ENCODE peak calls at places on chromosomes 1 and 21, in ten cellular contexts. K, U, P, Z, W, I, V, S, C and Q are unnamed samples.
A peak's percentile ranks its signal among the peaks of the same experiment; 100 is the strongest.

GRCh38 chr1:12069616-12070244 is 6.6 kb downstream of the TNFRSF8 start:
- DNase-seq in W (no peak), C (no peak), K (no peak), V (no peak), P (no peak), Z (no peak), U (no peak), S (no peak), I (no peak), Q (no peak)

GRCh38 chr21:35593000-35593502 is 467.3 kb downstream of the SETD4 start:
- DNase-seq in P (no peak), S (peak; percentile 77), C (peak; percentile 60), U (peak; percentile 66), Z (no peak), I (no peak), K (peak; percentile 72), V (no peak), W (no peak), Q (no peak)

GRCh38 chr1:234544094-234544579 is 65.2 kb upstream of the TARBP1 start:
- DNase-seq in I (peak; percentile 48), Z (no peak), U (peak; percentile 99), C (peak; percentile 96), K (peak; percentile 99), S (peak; percentile 95), P (peak; percentile 82), V (peak; percentile 85), W (peak; percentile 95), Q (peak; percentile 95)

GRCh38 chr1:228037401-228038386 is 30.9 kb downstream of the WNT3A start:
- DNase-seq in P (no peak), W (peak; percentile 57), S (no peak), U (peak; percentile 40), K (peak; percentile 9), Z (peak; percentile 60), V (no peak), C (peak; percentile 40), I (no peak), Q (no peak)

GRCh38 chr1:119909890-119910596 is 13.7 kb upstream of the ADAM30 start:
- DNase-seq in S (no peak), U (no peak), P (no peak), I (no peak), C (no peak), W (no peak), K (no peak), V (no peak), Z (no peak), Q (no peak)

GRCh38 chr1:244053831-244054230 is 2.7 kb downstream of the ZBTB18 start:
- DNase-seq in K (no peak), Z (no peak), V (no peak), I (no peak), C (no peak), S (no peak), U (no peak), P (no peak), W (no peak), Q (no peak)

GRCh38 chr1:243294723-243295121 is 38.9 kb downstream of the SDCCAG8 start:
- DNase-seq in Z (no peak), S (peak; percentile 63), V (no peak), K (peak; percentile 85), I (no peak), U (peak; percentile 89), W (no peak), P (no peak), C (peak; percentile 88), Q (no peak)

GRCh38 chr1:27203946-27204345 is 30.5 kb upstream of the WDTC1 start:
- DNase-seq in W (no peak), K (peak; percentile 25), U (peak; percentile 7), V (no peak), C (peak; percentile 47), Z (no peak), I (no peak), P (no peak), S (no peak), Q (no peak)

GRCh38 chr1:222387020-222387816 is 160.7 kb downstream of the HHIPL2 start:
- DNase-seq in C (no peak), K (no peak), V (no peak), W (no peak), Z (no peak), I (no peak), U (no peak), S (no peak), P (no peak), Q (no peak)

GRCh38 chr21:27326293-27326692 is 359.4 kb upstream of the ADAMTS5 start:
- DNase-seq in Z (no peak), K (no peak), W (no peak), U (no peak), S (no peak), C (no peak), I (no peak), V (no peak), P (no peak), Q (no peak)

GRCh38 chr1:209844695-209845404 is 17.1 kb downstream of the UTP25 start:
- DNase-seq in V (no peak), S (no peak), W (no peak), C (peak; percentile 42), U (no peak), K (peak; percentile 21), I (no peak), P (no peak), Z (no peak), Q (no peak)

GRCh38 chr1:24157921-24158481 is 15.1 kb upstream of the IL22RA1 start:
- DNase-seq in K (peak; percentile 6), Z (no peak), W (no peak), C (no peak), S (no peak), V (no peak), I (no peak), U (peak; percentile 23), P (no peak), Q (no peak)

GRCh38 chr1:24156542-24157260 is 13.8 kb upstream of the IL22RA1 start:
- DNase-seq in C (no peak), I (no peak), W (no peak), P (no peak), S (no peak), Z (no peak), K (no peak), V (no peak), U (no peak), Q (no peak)

GRCh38 chr1:24152631-24153494 is 9.9 kb upstream of the IL22RA1 start:
- DNase-seq in I (no peak), K (no peak), C (no peak), V (no peak), P (no peak), Z (no peak), U (no peak), S (no peak), W (no peak), Q (no peak)

GRCh38 chr1:24154215-24154614 is 11.3 kb upstream of the IL22RA1 start:
- DNase-seq in U (no peak), S (no peak), I (no peak), K (no peak), W (no peak), P (no peak), Z (no peak), C (no peak), V (no peak), Q (no peak)

DNA sequence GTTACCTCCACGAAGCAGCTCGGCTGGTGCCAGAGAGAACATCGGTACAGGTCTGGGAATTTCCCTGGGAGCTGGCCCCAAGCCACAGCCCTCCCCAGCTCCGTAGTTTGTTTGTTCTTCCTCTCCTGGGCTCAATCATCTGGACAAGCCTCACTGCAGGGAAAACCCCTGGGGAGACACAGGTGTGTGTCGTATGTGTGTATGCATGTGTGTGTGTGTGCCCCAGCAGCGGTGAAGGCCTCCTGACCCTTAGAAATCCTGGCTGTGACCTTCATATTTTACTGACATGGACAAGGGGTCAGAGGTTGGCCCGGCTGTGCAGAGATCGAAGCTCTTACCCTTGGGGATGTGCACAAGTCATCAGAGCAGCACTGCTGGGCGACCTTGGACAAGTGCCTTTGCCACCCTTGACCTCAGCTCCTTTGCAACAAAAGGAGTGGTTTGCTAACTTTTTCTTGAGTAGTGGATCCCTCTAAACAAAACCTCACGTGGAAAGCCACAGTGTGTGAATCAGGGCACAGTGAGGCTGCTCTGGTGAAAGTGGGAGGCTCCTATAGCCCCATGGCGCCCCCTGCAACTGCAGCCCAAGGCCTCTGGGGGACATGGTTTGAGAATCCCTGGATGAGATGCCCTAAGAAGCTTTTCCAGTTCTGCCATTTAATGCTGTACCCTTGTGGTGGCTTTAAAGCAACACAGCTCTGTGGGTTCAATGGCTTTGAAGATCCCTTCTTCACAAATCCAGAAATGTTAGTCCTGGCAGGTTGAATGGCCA is 12.3 kb upstream of the IL22RA1 start:
- DNase-seq in P (no peak), C (no peak), K (no peak), U (no peak), I (no peak), W (no peak), V (no peak), Z (peak; percentile 43), S (no peak), Q (no peak)
- TF ChIP-seq CTCF in P (no peak), C (no peak), K (no peak), U (peak; percentile 31), I (no peak), W (no peak), V (peak; percentile 1), Z (peak; percentile 27), S (peak; percentile 19), Q (peak; percentile 28)

GRCh38 chr1:156725683-156726280 is 2.5 kb upstream of the METTL25B start:
- DNase-seq in I (no peak), U (peak; percentile 95), P (no peak), V (peak; percentile 34), Z (peak; percentile 75), S (peak; percentile 87), C (peak; percentile 95), W (peak; percentile 93), K (peak; percentile 93), Q (peak; percentile 88)
- H3K4me3 ChIP-seq in I (peak overlapping the region; percentile 80), U (peak overlapping the region; percentile 52), P (peak overlapping the region; percentile 32), V (peak overlapping the region; percentile 99), Z (peak overlapping the region; percentile 100), S (peak overlapping the region; percentile 22), C (peak overlapping the region; percentile 99), W (no peak overlapping the region), K (peak overlapping the region; percentile 84), Q (peak overlapping the region; percentile 98)

DNA sequence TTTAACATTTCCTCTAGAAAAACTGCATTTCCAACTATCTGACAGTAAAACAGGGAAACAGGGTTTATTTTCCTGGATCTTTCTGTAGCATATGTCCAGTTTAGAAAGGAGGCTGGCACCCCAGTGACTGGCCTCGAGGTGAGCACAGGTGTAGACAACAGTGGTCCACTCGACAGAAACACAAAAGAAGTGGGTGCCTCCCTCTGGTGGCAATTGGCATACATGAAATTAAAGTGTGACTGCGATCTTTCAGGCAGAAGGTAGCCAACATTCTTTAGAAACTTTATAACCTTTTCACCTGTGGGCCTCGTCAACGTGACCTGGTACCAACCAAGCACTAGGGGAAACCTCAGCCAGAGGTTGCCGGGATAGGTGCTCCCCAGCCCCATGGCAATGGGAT is 44.0 kb downstream of the PCP4 start:
- DNase-seq in U (no peak), P (no peak), V (no peak), K (no peak), C (no peak), S (no peak), I (no peak), W (no peak), Z (no peak), Q (no peak)
- TF ChIP-seq CTCF in U (no peak), P (no peak), V (no peak), K (no peak), C (no peak), S (no peak), I (no peak), W (no peak), Z (no peak), Q (no peak)

DNA sequence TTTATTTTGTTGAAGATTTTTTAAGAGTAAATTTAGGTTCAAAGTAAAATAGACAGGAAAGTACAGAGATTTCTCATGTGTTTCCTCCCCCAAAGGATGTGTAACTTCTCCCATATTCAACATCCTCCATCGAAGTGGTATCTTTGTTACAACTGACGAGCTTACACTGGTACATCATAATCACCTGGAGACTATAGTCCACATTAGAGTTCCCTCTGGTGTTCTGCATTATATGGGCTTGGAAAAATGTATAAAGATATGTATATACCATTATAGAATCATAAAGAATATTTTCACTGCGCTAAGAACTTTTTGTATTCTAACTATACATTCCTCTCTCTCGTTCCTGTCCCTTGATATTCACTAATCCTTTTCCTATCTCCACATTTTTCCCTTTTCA is 203.7 kb downstream of the AMY1C start:
- DNase-seq in U (no peak), P (no peak), Z (no peak), K (no peak), W (no peak), S (no peak), I (no peak), C (no peak), V (no peak), Q (no peak)
- H3K4me3 ChIP-seq in U (no peak overlapping the region), P (no peak overlapping the region), Z (no peak overlapping the region), K (no peak overlapping the region), W (no peak overlapping the region), S (no peak overlapping the region), I (no peak overlapping the region), C (no peak overlapping the region), V (no peak overlapping the region), Q (no peak overlapping the region)